ENCODE peak calls at places on chromosomes 1 and 21, in six cellular contexts. M is A549, T is H1, V is K562, I is HepG2, H is GM12878. B is an unnamed sample.

GRCh38 chr21:15895142-15896106 is 165.6 kb downstream of the USP25 start:
- DNase-seq in I (no peak), M (no peak), T (no peak), H (no peak), V (no peak), B (no peak)

GRCh38 chr21:44914176-44914874 is 6.4 kb downstream of the ITGB2 start:
- DNase-seq in M (no peak), V (no peak), I (peak), T (no peak), H (no peak), B (no peak)

GRCh38 chr1:55279627-55280026 is 64.5 kb upstream of the USP24 start:
- DNase-seq in M (no peak), I (no peak), V (no peak), T (no peak), H (no peak), B (no peak)

GRCh38 chr1:181643631-181644030 is 160.3 kb downstream of the CACNA1E start:
- DNase-seq in H (no peak), T (no peak), I (no peak), V (no peak), M (no peak), B (no peak)

GRCh38 chr1:160971618-160972056 is 17.0 kb upstream of the ITLN2 start:
- DNase-seq in T (no peak), I (no peak), V (no peak), M (no peak), H (peak), B (no peak)

GRCh38 chr1:36207339-36207738 is 16.9 kb upstream of the THRAP3 start:
- DNase-seq in I (no peak), T (peak), V (no peak), H (no peak), M (no peak), B (no peak)

GRCh38 chr21:41821081-41821755 is 54.4 kb upstream of the RIPK4 start:
- DNase-seq in T (no peak), H (no peak), I (no peak), M (no peak), V (no peak), B (no peak)

GRCh38 chr1:216140650-216141547 is 282.3 kb downstream of the USH2A start:
- DNase-seq in M (no peak), I (no peak), H (no peak), T (no peak), V (no peak), B (no peak)

GRCh38 chr1:25740071-25740470 is 59.9 kb upstream of the SELENON start:
- DNase-seq in M (no peak), I (no peak), V (no peak), T (no peak), H (no peak), B (no peak)

GRCh38 chr1:29282924-29283803 is 46.8 kb downstream of the PTPRU start:
- DNase-seq in M (peak), I (peak), T (peak), V (peak), H (no peak), B (peak)

GRCh38 chr1:157156058-157156541 is 17.9 kb upstream of the ETV3 start:
- DNase-seq in T (peak), I (peak), M (peak), V (peak), H (no peak), B (peak)

GRCh38 chr1:24416666-24417391 is 1.2 kb downstream of the NIPAL3 start:
- DNase-seq in M (no peak), H (peak), I (peak), V (peak), T (no peak), B (no peak)

GRCh38 chr21:33334191-33334590 is 9.4 kb downstream of the IFNAR1 start:
- DNase-seq in V (no peak), I (no peak), H (no peak), M (no peak), T (no peak), B (no peak)

GRCh38 chr1:204782118-204782700 is 88.5 kb upstream of the NFASC start:
- DNase-seq in T (no peak), V (no peak), H (no peak), I (no peak), M (no peak), B (no peak)

GRCh38 chr1:221397141-221397540 is 344.7 kb downstream of the DUSP10 start:
- DNase-seq in M (no peak), V (no peak), T (no peak), H (no peak), I (no peak), B (no peak)

GRCh38 chr1:67190942-67191341 is 24.7 kb downstream of the IL23R start:
- DNase-seq in V (no peak), T (no peak), I (no peak), M (no peak), H (no peak), B (no peak)

GRCh38 chr1:247332901-247333361 is 1.3 kb upstream of the ZNF496 start:
- DNase-seq in M (no peak), I (no peak), V (no peak), T (no peak), H (no peak), B (no peak)

GRCh38 chr1:54940027-54940426 is 40.4 kb upstream of the TMEM61 start:
- DNase-seq in H (no peak), I (no peak), V (no peak), T (no peak), M (no peak), B (no peak)

GRCh38 chr1:8137406-8138244 is 111.5 kb upstream of the ERRFI1 start:
- DNase-seq in V (no peak), I (peak), T (no peak), M (peak), H (no peak), B (no peak)

GRCh38 chr1:75671708-75672107 is 52.8 kb upstream of the ACADM start:
- DNase-seq in H (no peak), T (no peak), M (no peak), I (no peak), V (no peak), B (no peak)

GRCh38 chr1:247487057-247487456 is 29.2 kb upstream of the OR2B11 start:
- DNase-seq in V (peak), T (peak), I (peak), H (peak), M (peak), B (peak)

GRCh38 chr1:110190282-110190929 is 19.7 kb upstream of the KCNC4 start:
- DNase-seq in V (no peak), M (no peak), H (no peak), I (no peak), T (no peak), B (no peak)

GRCh38 chr1:247482747-247483146 is 24.8 kb upstream of the OR2B11 start:
- DNase-seq in H (no peak), V (no peak), M (no peak), T (no peak), I (no peak), B (no peak)

GRCh38 chr1:32305310-32305709 is 13.4 kb downstream of the HDAC1 start:
- DNase-seq in M (no peak), V (no peak), H (no peak), I (no peak), T (no peak), B (no peak)

GRCh38 chr1:42430751-42431150 is 25.1 kb downstream of the ZMYND12 start:
- DNase-seq in T (no peak), I (no peak), V (no peak), M (no peak), H (no peak), B (no peak)

DNA sequence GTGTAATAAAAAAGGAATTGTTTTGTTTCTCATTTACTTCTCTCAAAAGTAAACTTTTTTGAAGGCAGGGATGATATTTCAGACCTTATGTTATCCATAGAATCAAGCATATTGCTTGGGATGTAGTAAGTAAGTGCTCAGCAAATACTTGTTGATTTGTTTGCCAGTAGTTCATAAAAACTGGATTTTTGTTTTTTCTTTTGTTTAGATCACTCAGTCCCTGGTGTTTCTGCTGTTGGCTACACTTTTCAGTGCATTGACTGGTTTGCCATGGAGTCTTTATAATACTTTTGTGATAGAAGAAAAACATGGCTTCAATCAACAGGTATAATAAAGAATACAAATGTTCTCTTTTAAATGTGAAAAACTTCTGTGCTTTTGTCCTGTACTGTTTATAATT is 10.2 kb downstream of the ZMPSTE24 start:
- DNase-seq in M (no peak), H (no peak), V (no peak), T (no peak), I (no peak), B (no peak)
- TF ChIP-seq CHD2 in M (no peak), H (no peak), V (no peak), T (no peak), I (no peak), B (no peak)

GRCh38 chr1:244354810-244355278 is 96.9 kb downstream of the ADSS2 start:
- DNase-seq in I (no peak), T (no peak), H (no peak), M (no peak), V (peak), B (no peak)
- H3K27ac ChIP-seq in I (no peak), T (peak), H (no peak), M (no peak), V (peak), B (peak)

DNA sequence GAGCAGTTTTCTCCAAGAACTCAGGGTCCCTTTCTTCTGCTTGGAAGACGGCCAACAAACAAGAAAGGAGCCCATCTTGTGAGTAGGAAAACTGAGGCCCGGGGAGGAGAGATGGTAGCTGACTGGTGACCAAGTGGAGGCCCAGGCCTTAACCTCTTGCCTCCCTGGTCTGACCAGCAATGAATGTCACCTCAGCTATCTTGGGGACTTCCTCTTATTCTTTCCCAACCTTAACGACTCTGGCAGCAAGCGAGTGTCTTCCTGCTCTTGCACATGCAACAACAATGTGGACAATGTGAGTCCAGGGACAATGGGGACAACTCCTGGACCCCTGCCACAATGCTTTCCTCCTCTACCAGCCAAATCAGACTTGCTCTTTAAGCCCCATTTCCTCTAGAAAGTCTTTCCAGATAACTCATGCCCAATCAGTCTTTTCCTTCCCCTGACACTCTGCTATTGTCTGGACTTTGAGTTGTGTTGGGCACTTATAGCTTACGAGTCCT is 12.6 kb downstream of the HSPG2 start:
- DNase-seq in H (no peak), M (no peak), T (no peak), I (no peak), V (no peak), B (no peak)
- TF ChIP-seq EP300 in H (no peak), M (no peak), T (no peak), I (no peak), V (no peak), B (no peak)

GRCh38 chr1:206866062-206866461 is 639 bp downstream of the IL20 start:
- DNase-seq in T (no peak), V (no peak), H (no peak), M (no peak), I (no peak), B (no peak)
- TF ChIP-seq CHD2 in T (no peak), V (no peak), H (no peak), M (no peak), I (no peak), B (no peak)

B was measured in SK-N-SH.